ENCODE peak calls at places on chromosomes 3 and 15, in seven cellular contexts. Z, P, O, W, D, Y and C are unnamed samples.

GRCh38 chr15:63372018-63372705 is 9.5 kb downstream of the CA12 start:
- DNase-seq in Z (no peak), P (no peak), O (peak; percentile 38), W (peak; percentile 89), D (peak; percentile 99), Y (peak; percentile 46), C (no peak)

GRCh38 chr15:58340176-58340575 is 91.6 kb upstream of the LIPC start:
- DNase-seq in Z (no peak), P (no peak), O (no peak), W (peak; percentile 69), D (peak; percentile 24), Y (no peak), C (no peak)

GRCh38 chr3:173135059-173135458 is 6.0 kb downstream of the SPATA16 start:
- DNase-seq in Z (no peak), P (no peak), O (no peak), W (peak; percentile 34), D (peak; percentile 1), Y (no peak), C (no peak)

GRCh38 chr3:128914966-128915645 is 35.7 kb downstream of the ACAD9 start:
- DNase-seq in Z (no peak), P (no peak), O (no peak), W (no peak), D (no peak), Y (no peak), C (no peak)

GRCh38 chr3:178455966-178456365 is 80.3 kb upstream of the KCNMB2 start:
- DNase-seq in Z (no peak), P (no peak), O (no peak), W (no peak), D (no peak), Y (no peak), C (no peak)

GRCh38 chr3:185455860-185456259 is 43.0 kb downstream of the TMEM41A start:
- DNase-seq in Z (no peak), P (no peak), O (no peak), W (peak; percentile 15), D (no peak), Y (no peak), C (no peak)

GRCh38 chr3:184377882-184378445 is at the start of gene THPO:
- DNase-seq in Z (peak; percentile 85), P (no peak), O (no peak), W (no peak), D (no peak), Y (peak; percentile 76), C (peak; percentile 64)

GRCh38 chr3:167705840-167706239 is 28.9 kb downstream of the PDCD10 start:
- DNase-seq in Z (no peak), P (no peak), O (no peak), W (no peak), D (peak; percentile 64), Y (no peak), C (no peak)

GRCh38 chr3:24624938-24625681 is 130.5 kb upstream of the THRB start:
- DNase-seq in Z (no peak), P (no peak), O (no peak), W (no peak), D (no peak), Y (no peak), C (no peak)

GRCh38 chr15:92653366-92653765 is 2.2 kb downstream of the FAM174B start:
- DNase-seq in Z (no peak), P (no peak), O (no peak), W (no peak), D (no peak), Y (no peak), C (no peak)

GRCh38 chr15:92654662-92655061 is 913 bp downstream of the FAM174B start:
- DNase-seq in Z (no peak), P (no peak), O (no peak), W (no peak), D (no peak), Y (no peak), C (no peak)

GRCh38 chr15:92652576-92652966 is 3.0 kb downstream of the FAM174B start:
- DNase-seq in Z (peak; percentile 52), P (peak; percentile 19), O (no peak), W (peak; percentile 38), D (no peak), Y (peak; percentile 45), C (no peak)

GRCh38 chr15:92655178-92655995 is at the start of gene FAM174B:
- DNase-seq in Z (peak; percentile 68), P (no peak), O (no peak), W (peak; percentile 53), D (no peak), Y (peak; percentile 75), C (peak; percentile 71)

GRCh38 chr15:92653836-92654524 is 1.6 kb downstream of the FAM174B start:
- DNase-seq in Z (peak; percentile 89), P (peak; percentile 44), O (no peak), W (peak; percentile 69), D (no peak), Y (peak; percentile 94), C (peak; percentile 56)
- TF ChIP-seq CTCF in Z (no peak), P (no peak), O (no peak), W (peak; percentile 28), D (no peak), Y (no peak), C (no peak)

GRCh38 chr15:65028921-65029735 is at the start of gene MTFMT:
- DNase-seq in Z (peak; percentile 85), P (peak; percentile 80), O (peak; percentile 53), W (peak; percentile 71), D (peak; percentile 83), Y (peak; percentile 92), C (peak; percentile 97)
- TF ChIP-seq CTCF in Z (no peak), P (no peak), O (no peak), W (no peak), D (no peak), Y (peak; percentile 11), C (no peak)

DNA sequence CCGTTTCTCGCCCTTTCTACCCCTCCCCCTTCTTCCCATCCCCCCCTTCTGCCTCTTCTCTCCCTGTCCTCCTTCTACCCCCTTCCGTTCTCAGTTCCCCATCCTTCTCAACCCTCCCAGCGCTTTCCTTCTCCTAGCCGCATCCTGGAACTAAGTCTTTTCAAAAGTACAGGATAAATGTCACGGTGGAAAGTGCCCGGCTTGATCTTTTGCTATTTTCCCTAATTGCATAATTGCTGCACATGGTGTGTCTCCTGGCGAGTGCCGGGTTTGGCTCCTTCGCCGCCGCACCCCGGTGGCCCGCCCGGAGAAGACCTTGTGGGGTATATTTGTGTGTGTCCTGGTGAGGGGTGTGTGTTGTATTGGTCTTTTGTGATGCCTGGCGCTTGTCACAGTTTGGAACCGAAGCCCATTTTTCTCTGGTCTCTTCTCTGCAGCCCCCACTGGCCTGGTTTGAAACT is 554 bp downstream of the UBE2E2 start:
- DNase-seq in Z (peak; percentile 2), P (peak; percentile 18), O (no peak), W (peak; percentile 29), D (no peak), Y (peak; percentile 17), C (peak; percentile 32)
- TF ChIP-seq CTCF in Z (no peak), P (no peak), O (no peak), W (no peak), D (no peak), Y (no peak), C (no peak)

GRCh38 chr3:45446706-45447105 is 58.3 kb downstream of the LARS2 start:
- DNase-seq in Z (no peak), P (no peak), O (no peak), W (no peak), D (peak; percentile 45), Y (no peak), C (no peak)

GRCh38 chr3:45441570-45442313 is 53.4 kb downstream of the LARS2 start:
- DNase-seq in Z (no peak), P (no peak), O (no peak), W (no peak), D (no peak), Y (no peak), C (no peak)

GRCh38 chr3:45440562-45440961 is 52.2 kb downstream of the LARS2 start:
- DNase-seq in Z (no peak), P (no peak), O (no peak), W (no peak), D (no peak), Y (no peak), C (no peak)

GRCh38 chr3:45443459-45443858 is 55.1 kb downstream of the LARS2 start:
- DNase-seq in Z (no peak), P (no peak), O (no peak), W (no peak), D (no peak), Y (no peak), C (no peak)

GRCh38 chr3:45442679-45443214 is 54.4 kb downstream of the LARS2 start:
- DNase-seq in Z (no peak), P (no peak), O (no peak), W (no peak), D (peak; percentile 17), Y (no peak), C (no peak)
- TF ChIP-seq CTCF in Z (no peak), P (no peak), O (no peak), W (no peak), D (no peak), Y (no peak), C (no peak)

DNA sequence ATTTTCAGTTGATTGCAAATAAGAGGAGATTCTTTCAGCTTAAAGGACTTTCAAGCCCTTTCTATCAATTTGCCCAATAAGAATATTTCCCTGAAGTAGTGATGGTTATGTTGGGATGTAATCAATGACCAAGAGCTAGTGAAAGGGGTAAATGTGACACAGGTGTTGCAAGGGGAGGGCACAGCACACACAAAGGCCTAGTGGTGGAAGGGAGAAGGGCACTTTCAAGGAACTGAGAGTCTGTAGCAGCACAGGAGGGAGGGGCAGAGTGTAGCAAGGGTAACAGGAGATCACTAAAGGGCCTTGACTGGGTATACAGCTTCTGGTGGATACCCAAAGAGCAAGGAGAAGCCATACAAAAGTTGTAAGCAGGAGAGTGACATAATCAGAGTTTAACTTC is 217.8 kb upstream of the ARHGEF26 start:
- DNase-seq in Z (no peak), P (no peak), O (no peak), W (no peak), D (no peak), Y (no peak), C (no peak)
- TF ChIP-seq CTCF in Z (no peak), P (no peak), O (no peak), W (peak; percentile 31), D (no peak), Y (no peak), C (peak; percentile 14)

GRCh38 chr3:48558446-48559134 is 2.0 kb upstream of the PFKFB4 start:
- DNase-seq in Z (no peak), P (no peak), O (no peak), W (no peak), D (no peak), Y (peak; percentile 72), C (no peak)

GRCh38 chr3:48560648-48561018 is 2.9 kb downstream of the UCN2 start:
- DNase-seq in Z (no peak), P (no peak), O (no peak), W (no peak), D (no peak), Y (peak; percentile 29), C (peak; percentile 53)

GRCh38 chr3:48563382-48563918 is at the start of gene UCN2:
- DNase-seq in Z (no peak), P (no peak), O (no peak), W (no peak), D (peak; percentile 49), Y (no peak), C (peak; percentile 50)

GRCh38 chr3:48562367-48563095 is 1.1 kb downstream of the UCN2 start:
- DNase-seq in Z (no peak), P (no peak), O (no peak), W (no peak), D (no peak), Y (no peak), C (peak; percentile 53)

GRCh38 chr3:48561045-48561736 is 2.4 kb downstream of the UCN2 start:
- DNase-seq in Z (no peak), P (peak; percentile 27), O (no peak), W (no peak), D (peak; percentile 52), Y (peak; percentile 60), C (peak; percentile 81)
- TF ChIP-seq CTCF in Z (no peak), P (no peak), O (no peak), W (no peak), D (peak; percentile 42), Y (no peak), C (peak; percentile 38)